ENCODE peak calls at places on chromosomes 11 and 22, in seven cellular contexts. One of them, this sample, is unnamed.

GRCh38 chr22:34814260-34814659 is 251.7 kb upstream of the ISX start:
- DNase-seq in neuronal stem cell: no peak
- DNase-seq in H1: no peak
- DNase-seq in mesenchymal stem cell: peak
- DNase-seq in trophoblast cell: no peak
- DNase-seq in mesendoderm: peak
- DNase-seq in IMR-90: no peak
- DNase-seq in this sample: no peak

GRCh38 chr11:28860898-28861297 is 752.7 kb downstream of the METTL15 start:
- DNase-seq in IMR-90: peak
- DNase-seq in H1: no peak
- DNase-seq in mesendoderm: peak
- DNase-seq in mesenchymal stem cell: peak
- DNase-seq in neuronal stem cell: no peak
- DNase-seq in trophoblast cell: no peak
- DNase-seq in this sample: no peak

GRCh38 chr11:125923012-125923579 is 18.8 kb downstream of the DDX25 start:
- DNase-seq in H1: no peak
- DNase-seq in mesenchymal stem cell: peak
- DNase-seq in neuronal stem cell: peak
- DNase-seq in mesendoderm: peak
- DNase-seq in trophoblast cell: peak
- DNase-seq in IMR-90: peak
- DNase-seq in this sample: peak

GRCh38 chr22:27112273-27112672 is 454.9 kb downstream of the MIAT start:
- DNase-seq in mesendoderm: no peak
- DNase-seq in H1: no peak
- DNase-seq in neuronal stem cell: no peak
- DNase-seq in mesenchymal stem cell: no peak
- DNase-seq in IMR-90: no peak
- DNase-seq in trophoblast cell: no peak
- DNase-seq in this sample: no peak

GRCh38 chr22:29348956-29349355 is 33.5 kb upstream of the RASL10A start:
- DNase-seq in mesendoderm: no peak
- DNase-seq in trophoblast cell: peak
- DNase-seq in neuronal stem cell: no peak
- DNase-seq in IMR-90: no peak
- DNase-seq in mesenchymal stem cell: no peak
- DNase-seq in H1: no peak
- DNase-seq in this sample: no peak

GRCh38 chr11:95065336-95065735 is 1.4 kb upstream of the SRSF8 start:
- DNase-seq in neuronal stem cell: no peak
- DNase-seq in mesenchymal stem cell: no peak
- DNase-seq in trophoblast cell: no peak
- DNase-seq in IMR-90: no peak
- DNase-seq in H1: no peak
- DNase-seq in mesendoderm: no peak
- DNase-seq in this sample: no peak

GRCh38 chr11:121722431-121723256 is 269.9 kb upstream of the SORL1-AS1 start:
- DNase-seq in mesenchymal stem cell: peak
- DNase-seq in H1: peak
- DNase-seq in trophoblast cell: no peak
- DNase-seq in mesendoderm: peak
- DNase-seq in IMR-90: peak
- DNase-seq in neuronal stem cell: peak
- DNase-seq in this sample: peak

GRCh38 chr11:65404210-65404609 is 17.8 kb downstream of the FRMD8 start:
- DNase-seq in IMR-90: no peak
- DNase-seq in trophoblast cell: no peak
- DNase-seq in mesendoderm: no peak
- DNase-seq in neuronal stem cell: no peak
- DNase-seq in mesenchymal stem cell: no peak
- DNase-seq in H1: no peak
- DNase-seq in this sample: no peak

GRCh38 chr11:7548659-7549283 is 35.0 kb downstream of the PPFIBP2 start:
- DNase-seq in trophoblast cell: peak
- DNase-seq in IMR-90: no peak
- DNase-seq in mesenchymal stem cell: no peak
- DNase-seq in neuronal stem cell: no peak
- DNase-seq in mesendoderm: peak
- DNase-seq in H1: peak
- DNase-seq in this sample: peak

GRCh38 chr11:4826425-4826824 is 5.3 kb downstream of the OR51F2 start:
- DNase-seq in mesendoderm: peak
- DNase-seq in trophoblast cell: peak
- DNase-seq in IMR-90: peak
- DNase-seq in mesenchymal stem cell: no peak
- DNase-seq in neuronal stem cell: no peak
- DNase-seq in H1: no peak
- DNase-seq in this sample: no peak

GRCh38 chr11:123191939-123192338 is 3.1 kb downstream of the CLMP start:
- DNase-seq in neuronal stem cell: no peak
- DNase-seq in trophoblast cell: no peak
- DNase-seq in mesenchymal stem cell: no peak
- DNase-seq in IMR-90: no peak
- DNase-seq in mesendoderm: no peak
- DNase-seq in H1: no peak
- DNase-seq in this sample: no peak

GRCh38 chr22:50035976-50036375 is 22.1 kb downstream of the TTLL8 start:
- DNase-seq in H1: no peak
- DNase-seq in trophoblast cell: no peak
- DNase-seq in IMR-90: no peak
- DNase-seq in neuronal stem cell: no peak
- DNase-seq in mesenchymal stem cell: no peak
- DNase-seq in mesendoderm: no peak
- DNase-seq in this sample: no peak

GRCh38 chr11:128694618-128695481 is 978 bp downstream of the FLI1 start:
- DNase-seq in IMR-90: no peak
- DNase-seq in H1: peak
- DNase-seq in neuronal stem cell: no peak
- DNase-seq in mesendoderm: peak
- DNase-seq in trophoblast cell: peak
- DNase-seq in mesenchymal stem cell: no peak
- DNase-seq in this sample: peak

GRCh38 chr11:10693509-10694071 is at the start of gene IRAG1:
- DNase-seq in H1: no peak
- DNase-seq in trophoblast cell: no peak
- DNase-seq in IMR-90: peak
- DNase-seq in mesendoderm: peak
- DNase-seq in neuronal stem cell: no peak
- DNase-seq in mesenchymal stem cell: peak
- DNase-seq in this sample: no peak

DNA sequence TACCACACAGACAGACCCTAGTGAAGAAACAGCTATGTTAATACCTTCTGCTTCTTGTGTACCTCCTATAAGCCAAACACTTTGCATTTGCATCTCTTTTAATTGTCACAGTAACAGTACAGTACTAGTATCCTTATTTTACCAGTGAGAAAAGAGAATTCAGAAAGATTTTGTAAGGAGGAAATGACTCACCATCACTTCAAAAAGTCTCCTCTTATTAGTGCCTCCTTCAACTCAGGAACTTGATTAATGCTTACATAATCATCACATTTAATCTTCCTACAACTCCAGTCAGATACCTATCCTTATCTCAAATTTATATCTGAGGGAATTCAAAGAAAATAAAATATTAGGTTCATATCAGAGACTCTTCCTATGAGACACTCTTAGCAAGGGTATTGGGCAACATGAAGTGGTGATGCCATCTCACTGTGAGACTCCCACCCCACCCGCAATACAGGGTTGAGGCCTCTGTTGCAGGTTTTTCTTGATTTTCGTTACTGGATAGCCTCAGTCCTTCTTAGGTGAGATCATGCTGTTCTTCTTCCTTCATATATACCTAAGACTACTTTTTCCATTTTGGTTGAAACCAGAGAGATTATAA is 26.1 kb upstream of the CTSC start:
- DNase-seq in trophoblast cell: peak
- DNase-seq in H1: no peak
- DNase-seq in mesenchymal stem cell: peak
- DNase-seq in IMR-90: peak
- DNase-seq in neuronal stem cell: no peak
- DNase-seq in mesendoderm: no peak
- DNase-seq in this sample: no peak
- H2BK120ac ChIP-seq in trophoblast cell: no peak
- H2BK120ac ChIP-seq in H1: no peak
- H2BK120ac ChIP-seq in mesenchymal stem cell: no peak
- H2BK120ac ChIP-seq in IMR-90: peak
- H2BK120ac ChIP-seq in neuronal stem cell: no peak
- H2BK120ac ChIP-seq in mesendoderm: no peak
- H2BK120ac ChIP-seq in this sample: no peak

DNA sequence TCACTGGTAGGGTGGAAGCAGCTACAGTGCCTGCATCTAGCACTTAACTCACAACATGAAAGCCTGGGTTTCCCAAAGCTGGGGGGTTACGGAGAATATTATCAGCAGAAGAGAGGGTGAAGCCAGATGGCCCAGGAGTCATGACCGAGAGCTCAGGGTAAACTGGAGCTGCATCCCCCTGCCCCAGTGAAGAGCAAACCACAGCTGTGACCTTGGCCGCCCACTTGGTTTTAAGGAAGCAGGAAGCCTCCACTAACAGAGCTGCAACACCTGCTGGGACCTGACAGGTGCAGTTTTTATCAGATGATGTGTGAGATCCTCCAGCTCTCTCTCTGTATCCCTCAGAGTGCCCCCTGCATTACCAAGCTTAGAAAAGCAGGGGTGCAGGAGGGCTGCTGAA is 20.9 kb downstream of the TCP11L1 start:
- DNase-seq in mesendoderm: no peak
- DNase-seq in mesenchymal stem cell: no peak
- DNase-seq in trophoblast cell: no peak
- DNase-seq in IMR-90: no peak
- DNase-seq in neuronal stem cell: no peak
- DNase-seq in H1: no peak
- DNase-seq in this sample: no peak
- H2BK120ac ChIP-seq in mesendoderm: no peak
- H2BK120ac ChIP-seq in mesenchymal stem cell: no peak
- H2BK120ac ChIP-seq in trophoblast cell: no peak
- H2BK120ac ChIP-seq in IMR-90: no peak
- H2BK120ac ChIP-seq in neuronal stem cell: no peak
- H2BK120ac ChIP-seq in H1: no peak
- H2BK120ac ChIP-seq in this sample: no peak

DNA sequence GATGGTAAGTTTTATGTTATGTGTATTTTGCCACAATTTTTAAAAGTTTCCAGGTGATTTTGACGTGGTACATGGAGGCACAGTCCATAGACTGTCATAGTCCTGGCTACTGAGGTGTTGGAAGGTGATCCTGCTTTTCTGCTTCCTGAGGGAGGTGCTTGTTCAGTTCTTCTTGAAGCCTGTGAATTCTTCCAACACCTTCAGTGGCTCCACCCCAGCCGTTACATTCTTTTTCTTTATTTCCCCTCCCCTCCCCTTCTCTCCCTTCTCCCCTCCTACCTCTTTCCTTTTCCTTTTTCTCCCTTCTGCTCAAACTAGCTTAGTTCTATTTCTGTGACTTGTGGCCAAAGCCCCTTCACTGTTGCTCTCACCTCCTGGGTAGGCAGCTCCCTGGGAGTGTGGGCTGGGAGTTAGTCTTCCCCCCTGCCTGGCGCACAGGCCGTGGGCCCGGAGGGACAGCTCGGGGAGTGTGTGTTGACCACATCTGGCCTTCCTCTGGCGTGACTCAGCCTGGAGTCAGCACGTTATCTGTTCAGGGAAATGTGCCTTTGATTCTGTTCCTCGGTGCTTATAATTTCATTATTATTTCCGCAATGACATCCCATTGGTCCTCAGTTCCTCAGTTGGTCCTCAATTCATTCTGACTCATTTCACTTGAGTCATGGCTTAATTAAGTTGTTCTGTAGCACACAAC is 566.2 kb downstream of the TBC1D22A start:
- DNase-seq in H1: no peak
- DNase-seq in neuronal stem cell: no peak
- DNase-seq in mesendoderm: no peak
- DNase-seq in mesenchymal stem cell: no peak
- DNase-seq in IMR-90: peak
- DNase-seq in trophoblast cell: peak
- DNase-seq in this sample: no peak
- H2BK120ac ChIP-seq in H1: no peak
- H2BK120ac ChIP-seq in neuronal stem cell: no peak
- H2BK120ac ChIP-seq in mesendoderm: no peak
- H2BK120ac ChIP-seq in mesenchymal stem cell: no peak
- H2BK120ac ChIP-seq in IMR-90: peak
- H2BK120ac ChIP-seq in trophoblast cell: no peak
- H2BK120ac ChIP-seq in this sample: no peak

GRCh38 chr11:12864316-12865156 is 144.6 kb upstream of the RASSF10 start:
- DNase-seq in neuronal stem cell: peak
- DNase-seq in trophoblast cell: peak
- DNase-seq in H1: no peak
- DNase-seq in IMR-90: peak
- DNase-seq in mesenchymal stem cell: peak
- DNase-seq in mesendoderm: peak
- DNase-seq in this sample: peak
- H2BK120ac ChIP-seq in neuronal stem cell: no peak
- H2BK120ac ChIP-seq in trophoblast cell: peak
- H2BK120ac ChIP-seq in H1: peak
- H2BK120ac ChIP-seq in IMR-90: no peak
- H2BK120ac ChIP-seq in mesenchymal stem cell: no peak
- H2BK120ac ChIP-seq in mesendoderm: no peak
- H2BK120ac ChIP-seq in this sample: peak

GRCh38 chr11:69697489-69697843 is 6.4 kb downstream of the FGF19 start:
- DNase-seq in mesenchymal stem cell: no peak
- DNase-seq in mesendoderm: no peak
- DNase-seq in IMR-90: no peak
- DNase-seq in trophoblast cell: no peak
- DNase-seq in neuronal stem cell: no peak
- DNase-seq in H1: no peak
- DNase-seq in this sample: no peak

GRCh38 chr11:69698362-69698761 is 5.5 kb downstream of the FGF19 start:
- DNase-seq in mesenchymal stem cell: no peak
- DNase-seq in IMR-90: no peak
- DNase-seq in neuronal stem cell: no peak
- DNase-seq in trophoblast cell: no peak
- DNase-seq in H1: no peak
- DNase-seq in mesendoderm: no peak
- DNase-seq in this sample: no peak

GRCh38 chr11:69699213-69699612 is 4.6 kb downstream of the FGF19 start:
- DNase-seq in IMR-90: no peak
- DNase-seq in mesenchymal stem cell: no peak
- DNase-seq in trophoblast cell: no peak
- DNase-seq in neuronal stem cell: no peak
- DNase-seq in H1: no peak
- DNase-seq in mesendoderm: no peak
- DNase-seq in this sample: no peak

GRCh38 chr11:69696749-69697488 is 6.9 kb downstream of the FGF19 start:
- DNase-seq in trophoblast cell: no peak
- DNase-seq in neuronal stem cell: no peak
- DNase-seq in IMR-90: no peak
- DNase-seq in H1: no peak
- DNase-seq in mesenchymal stem cell: no peak
- DNase-seq in mesendoderm: no peak
- DNase-seq in this sample: no peak

DNA sequence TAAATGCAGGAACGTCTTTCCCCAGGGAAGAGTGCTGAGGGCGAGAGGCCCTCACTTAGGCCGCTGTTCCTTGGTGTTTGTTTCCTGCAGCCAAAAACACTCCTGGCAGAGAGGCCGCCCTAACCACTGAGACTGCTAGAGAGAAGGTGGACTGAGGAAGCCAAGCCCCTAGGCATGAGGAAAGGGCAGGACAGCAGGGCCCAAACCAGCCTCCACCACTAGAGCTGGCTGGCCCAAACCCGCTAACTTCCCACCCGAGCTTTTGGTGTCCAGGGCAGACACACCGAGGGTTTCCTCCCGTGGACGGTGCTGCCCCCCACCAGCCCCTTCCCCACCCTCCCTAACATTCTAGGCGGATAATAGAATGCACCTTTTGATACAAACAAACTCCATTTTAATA is 6.0 kb downstream of the FGF19 start:
- DNase-seq in H1: no peak
- DNase-seq in mesendoderm: no peak
- DNase-seq in IMR-90: no peak
- DNase-seq in mesenchymal stem cell: no peak
- DNase-seq in trophoblast cell: no peak
- DNase-seq in neuronal stem cell: no peak
- DNase-seq in this sample: no peak
- H2BK120ac ChIP-seq in H1: no peak
- H2BK120ac ChIP-seq in mesendoderm: no peak
- H2BK120ac ChIP-seq in IMR-90: no peak
- H2BK120ac ChIP-seq in mesenchymal stem cell: no peak
- H2BK120ac ChIP-seq in trophoblast cell: no peak
- H2BK120ac ChIP-seq in neuronal stem cell: no peak
- H2BK120ac ChIP-seq in this sample: no peak

This sample was measured in H9.